ENCODE peak calls at places on chromosome 7, in nine cellular contexts. F is spleen, S is IMR-90, Q is sigmoid colon, X is body of pancreas, T is lower leg skin, N is Peyer's patch, W is uterus, E is esophagus squamous epithelium. B is an unnamed sample.

GRCh38 chr7:90610105-90610504 is 14.0 kb downstream of the CDK14 start:
- DNase-seq in W (no peak), Q (no peak), N (no peak), F (no peak), X (no peak), E (no peak), T (no peak), S (no peak), B (no peak)

GRCh38 chr7:128831994-128832879 is 2.0 kb downstream of the FLNC start:
- DNase-seq in Q (peak), W (peak), S (peak), X (no peak), E (no peak), T (no peak), F (peak), N (no peak), B (peak)

GRCh38 chr7:16711730-16712129 is 41.8 kb upstream of the TSPAN13 start:
- DNase-seq in F (no peak), E (no peak), T (no peak), N (no peak), Q (no peak), S (no peak), X (no peak), W (no peak), B (no peak)

GRCh38 chr7:2873686-2874551 is 29.8 kb upstream of the GNA12 start:
- DNase-seq in W (no peak), T (no peak), E (no peak), Q (no peak), F (no peak), N (no peak), S (peak), X (no peak), B (peak)

GRCh38 chr7:32941996-32942782 is 15.1 kb upstream of the FKBP9 start:
- DNase-seq in X (peak), Q (peak), S (peak), N (peak), E (no peak), W (peak), F (peak), T (peak), B (peak)

GRCh38 chr7:66355762-66356161 is 150.6 kb downstream of the TPST1 start:
- DNase-seq in X (no peak), Q (no peak), T (no peak), E (no peak), W (no peak), F (no peak), N (no peak), S (no peak), B (no peak)

GRCh38 chr7:142140560-142140959 is 29.0 kb downstream of the MGAM2 start:
- DNase-seq in F (no peak), E (no peak), X (no peak), S (no peak), W (no peak), T (no peak), Q (no peak), N (no peak), B (no peak)

GRCh38 chr7:79035858-79036257 is 417.6 kb downstream of the MAGI2 start:
- DNase-seq in F (no peak), E (no peak), Q (no peak), S (no peak), X (no peak), N (no peak), T (no peak), W (no peak), B (no peak)

GRCh38 chr7:54542920-54543539 is 855 bp downstream of the VSTM2A start:
- DNase-seq in S (peak), F (no peak), T (no peak), W (no peak), Q (no peak), X (no peak), E (no peak), N (no peak), B (peak)

GRCh38 chr7:50558380-50559051 is 6.7 kb downstream of the DDC start:
- DNase-seq in E (no peak), S (no peak), Q (no peak), N (no peak), W (no peak), F (no peak), T (no peak), X (no peak), B (no peak)

GRCh38 chr7:99505324-99505662 is 831 bp downstream of the ZKSCAN5 start:
- DNase-seq in T (no peak), N (no peak), W (no peak), X (no peak), F (no peak), E (no peak), S (no peak), Q (no peak), B (no peak)

GRCh38 chr7:113109718-113110117 is 8.6 kb downstream of the SMIM30 start:
- DNase-seq in Q (no peak), N (no peak), E (no peak), S (no peak), F (no peak), T (no peak), W (no peak), X (no peak), B (no peak)

GRCh38 chr7:25669954-25670841 is 441.9 kb upstream of the NPVF start:
- DNase-seq in S (no peak), F (no peak), W (peak), X (peak), T (peak), E (no peak), Q (peak), N (no peak), B (no peak)

GRCh38 chr7:76380623-76380966 is 21.8 kb upstream of the YWHAG start:
- DNase-seq in Q (no peak), E (no peak), W (peak), T (no peak), S (no peak), X (no peak), F (no peak), N (no peak), B (no peak)

GRCh38 chr7:91397612-91398011 is 133.4 kb downstream of the FZD1 start:
- DNase-seq in W (no peak), T (no peak), F (no peak), X (no peak), N (no peak), E (no peak), S (no peak), Q (no peak), B (no peak)

GRCh38 chr7:158443688-158444483 is 143.7 kb downstream of the PTPRN2 start:
- DNase-seq in S (no peak), N (no peak), X (peak), T (no peak), W (no peak), Q (no peak), E (no peak), F (no peak), B (no peak)

DNA sequence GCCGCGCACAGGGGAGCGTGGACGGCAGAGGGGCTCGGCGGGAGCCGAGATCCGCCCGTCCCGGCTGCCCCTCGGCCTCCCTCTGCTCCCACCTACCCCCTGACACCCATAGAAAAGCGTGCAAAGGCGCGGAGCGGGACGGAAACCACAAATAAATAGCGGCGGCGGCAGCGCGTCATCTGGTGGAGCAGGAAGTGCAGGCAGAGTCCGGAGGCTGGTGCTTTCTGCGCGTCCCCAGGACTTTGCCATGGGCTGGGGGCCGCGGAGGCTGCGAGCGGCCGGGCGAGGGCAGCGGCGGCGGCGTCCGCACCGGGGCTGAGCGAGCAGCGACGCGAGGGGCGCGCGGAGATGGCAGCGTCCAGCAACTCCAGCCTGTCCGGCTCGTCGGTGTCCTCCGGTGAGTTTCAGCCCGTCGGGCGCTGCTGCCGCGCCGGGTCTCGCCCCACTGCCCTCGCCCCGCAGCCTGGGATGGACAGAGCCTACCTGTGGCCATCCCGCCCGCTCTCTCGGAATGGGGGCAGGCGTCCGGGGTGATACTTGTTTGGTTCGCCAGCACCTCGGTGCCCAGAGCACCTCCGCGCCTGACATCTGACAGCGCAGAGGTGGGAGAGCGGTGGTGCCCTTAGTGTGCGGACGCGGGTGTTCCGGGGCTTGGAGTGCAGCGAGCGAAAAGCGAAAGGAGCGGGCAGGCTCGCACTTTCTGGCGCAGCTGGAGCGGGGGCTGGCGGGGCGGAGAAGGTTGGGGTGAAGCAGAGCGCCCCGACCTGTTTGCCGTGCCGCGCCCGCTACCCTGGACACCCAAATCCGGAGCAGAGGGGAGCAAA is at the start of gene CHN2:
- DNase-seq in S (no peak), Q (peak), X (peak), N (peak), F (peak), T (peak), E (no peak), W (peak), B (no peak)
- TF ChIP-seq POLR2A in S (no peak), Q (no peak), X (peak), N (peak), F (no peak), T (no peak), E (peak), W (peak), B (no peak)

GRCh38 chr7:116317907-116318306 is 107.6 kb downstream of the TES start:
- DNase-seq in S (no peak), Q (no peak), F (no peak), W (no peak), X (no peak), N (no peak), T (no peak), E (no peak), B (no peak)

GRCh38 chr7:116315803-116316202 is 105.5 kb downstream of the TES start:
- DNase-seq in T (no peak), X (no peak), W (no peak), E (no peak), Q (no peak), N (no peak), F (no peak), S (no peak), B (no peak)

GRCh38 chr7:116311816-116312471 is 101.6 kb downstream of the TES start:
- DNase-seq in X (no peak), N (no peak), F (no peak), T (no peak), W (no peak), E (no peak), S (peak), Q (no peak), B (no peak)

GRCh38 chr7:116315293-116315692 is 105.0 kb downstream of the TES start:
- DNase-seq in N (no peak), W (no peak), F (no peak), T (no peak), S (peak), Q (no peak), E (no peak), X (no peak), B (peak)

GRCh38 chr7:116316838-116317612 is 106.7 kb downstream of the TES start:
- DNase-seq in S (peak), F (no peak), T (peak), E (no peak), N (no peak), W (peak), Q (peak), X (peak), B (peak)
- TF ChIP-seq POLR2A in S (peak), F (no peak), T (no peak), E (no peak), N (no peak), W (no peak), Q (no peak), X (no peak), B (no peak)

GRCh38 chr7:157358041-157358752 is 21.4 kb downstream of the DNAJB6 start:
- DNase-seq in W (no peak), F (no peak), X (no peak), N (no peak), S (no peak), Q (no peak), T (no peak), E (no peak), B (no peak)
- TF ChIP-seq POLR2A in W (no peak), F (no peak), X (no peak), N (no peak), S (no peak), Q (no peak), T (no peak), E (no peak), B (no peak)

DNA sequence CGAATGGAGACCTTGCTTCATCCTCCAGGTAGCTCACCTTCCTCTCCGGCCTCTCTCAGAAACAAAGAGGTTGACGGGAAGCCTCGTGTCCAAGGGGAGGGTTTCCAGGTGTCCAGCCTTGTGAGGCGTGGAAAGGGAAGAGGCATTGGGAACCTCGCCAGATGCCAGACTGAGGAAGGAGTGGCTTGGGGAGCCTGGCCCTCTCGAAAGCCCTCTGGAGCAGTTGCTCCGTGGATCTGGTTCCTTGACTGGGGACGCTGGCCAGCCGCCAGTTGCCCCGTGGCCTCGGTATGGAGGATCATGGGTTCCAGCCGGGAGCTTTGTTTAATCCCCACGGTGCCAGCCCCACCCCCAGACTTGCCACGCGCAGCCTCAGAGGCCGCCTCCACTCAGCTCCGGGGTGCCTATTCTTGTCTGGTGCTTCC is 30.3 kb upstream of the SUN1 start:
- DNase-seq in N (no peak), X (peak), W (peak), F (peak), S (no peak), Q (peak), E (no peak), T (no peak), B (no peak)
- TF ChIP-seq POLR2A in N (no peak), X (no peak), W (no peak), F (no peak), S (no peak), Q (no peak), E (no peak), T (no peak), B (no peak)

DNA sequence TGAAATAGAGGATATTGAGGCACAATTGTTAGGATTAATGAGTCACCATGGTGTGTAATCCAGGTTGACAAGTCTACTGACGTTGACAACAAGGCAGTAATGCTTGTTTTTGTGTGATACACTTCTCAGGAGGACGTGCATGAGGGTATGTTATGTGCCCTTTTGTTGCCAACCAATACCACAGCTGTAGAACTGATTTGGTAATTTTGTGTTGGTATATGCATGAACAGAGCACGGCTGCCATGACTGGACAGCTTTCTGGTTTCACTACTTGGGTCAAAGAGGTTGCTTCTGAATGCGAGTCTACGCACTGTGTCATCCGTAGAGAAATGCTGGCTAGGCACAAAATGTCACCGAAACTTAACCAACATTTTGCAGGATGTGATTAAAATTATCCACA is 32.9 kb downstream of the PHTF2 start:
- DNase-seq in W (no peak), F (no peak), T (no peak), S (no peak), E (no peak), N (no peak), X (no peak), Q (no peak), B (no peak)
- TF ChIP-seq POLR2A in W (no peak), F (no peak), T (no peak), S (no peak), E (no peak), N (no peak), X (no peak), Q (no peak), B (no peak)

GRCh38 chr7:44257618-44258422 is 57.0 kb downstream of the YKT6 start:
- DNase-seq in S (peak), F (peak), X (peak), Q (no peak), T (peak), E (no peak), N (peak), W (peak), B (peak)
- TF ChIP-seq POLR2A in S (no peak), F (no peak), X (no peak), Q (no peak), T (no peak), E (no peak), N (no peak), W (no peak), B (peak)

GRCh38 chr7:7191137-7191536 is 8.8 kb downstream of the C1GALT1 start:
- DNase-seq in E (no peak), T (no peak), F (no peak), Q (no peak), S (no peak), X (no peak), W (no peak), N (no peak), B (no peak)
- TF ChIP-seq POLR2A in E (no peak), T (no peak), F (no peak), Q (no peak), S (no peak), X (no peak), W (no peak), N (no peak), B (no peak)

GRCh38 chr7:129952164-129952652 is 552 bp downstream of the UBE2H start:
- DNase-seq in F (no peak), E (no peak), T (peak), X (peak), W (peak), Q (peak), S (no peak), N (peak), B (no peak)
- TF ChIP-seq POLR2A in F (no peak), E (no peak), T (no peak), X (no peak), W (no peak), Q (no peak), S (no peak), N (no peak), B (no peak)

GRCh38 chr7:149873074-149873967 is 448 bp upstream of the ATP6V0E2 start:
- DNase-seq in Q (peak), W (peak), X (peak), N (peak), T (peak), S (peak), F (peak), E (peak), B (no peak)
- TF ChIP-seq POLR2A in Q (peak), W (peak), X (no peak), N (no peak), T (no peak), S (peak), F (no peak), E (peak), B (peak)

DNA sequence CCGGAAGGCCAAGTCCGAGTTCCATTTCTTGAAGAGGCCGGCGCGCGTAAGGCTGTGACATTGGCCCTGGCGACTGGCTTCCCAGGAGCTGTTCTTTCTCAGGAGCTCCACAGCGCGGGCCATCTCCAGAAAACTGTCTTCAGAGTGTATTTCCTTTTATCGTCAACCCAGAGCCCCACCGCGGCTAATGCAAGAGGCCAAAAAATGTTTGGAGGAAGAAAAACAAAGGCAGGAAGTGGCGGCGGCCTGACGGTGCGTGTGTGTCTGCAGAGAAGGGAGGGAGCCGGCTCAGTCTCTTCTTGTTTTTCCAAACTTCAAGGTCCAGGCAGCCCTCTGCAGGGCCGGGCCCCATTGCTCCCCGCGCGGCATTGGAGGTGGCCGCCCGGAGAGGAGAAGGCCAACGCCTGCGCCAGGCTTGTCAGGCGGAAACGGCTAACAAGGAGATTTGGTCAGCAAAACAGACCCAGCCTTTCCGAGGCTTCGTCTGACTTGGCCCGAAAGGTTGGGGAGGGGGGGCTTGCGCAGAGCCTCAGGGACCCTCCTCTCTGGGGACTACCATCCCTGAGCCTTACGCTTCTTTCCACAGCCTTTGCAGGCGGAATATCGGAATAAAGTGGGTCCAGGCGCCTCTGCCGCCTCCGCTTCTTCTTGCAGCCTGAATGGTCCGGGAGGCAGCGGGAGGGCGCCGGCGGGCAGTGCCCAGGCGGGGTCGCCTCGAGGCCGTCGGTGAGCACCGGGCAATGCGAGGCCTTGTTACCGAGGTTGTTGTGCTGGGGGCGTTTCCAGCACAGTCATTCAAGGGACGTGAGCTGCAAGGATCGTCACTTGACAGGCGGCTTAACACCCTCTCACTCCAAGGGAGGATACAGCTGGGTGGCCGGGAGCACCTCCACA is 3.9 kb upstream of the HOXA11 start:
- DNase-seq in Q (peak), E (no peak), X (no peak), W (peak), N (peak), T (no peak), F (no peak), S (no peak), B (no peak)
- TF ChIP-seq POLR2A in Q (peak), E (no peak), X (no peak), W (peak), N (no peak), T (no peak), F (no peak), S (no peak), B (no peak)

B was measured in H54.